ENCODE peak calls at places on chromosomes 4 and X, in four cellular contexts. D, X, K and H are unnamed samples.

GRCh38 chr4:87961993-87962791 is 13.3 kb upstream of the SPP1 start:
- DNase-seq in D (no peak), X (no peak), K (no peak), H (no peak)

GRCh38 chr4:7635435-7635834 is 200.7 kb upstream of the PSAPL1 start:
- DNase-seq in D (no peak), X (no peak), K (no peak), H (no peak)

GRCh38 chr4:68132342-68132741 is 2.7 kb upstream of the TMPRSS11F start:
- DNase-seq in D (no peak), X (no peak), K (no peak), H (no peak)

GRCh38 chr4:57103051-57103450 is 7.1 kb downstream of the IGFBP7 start:
- DNase-seq in D (peak; percentile 57), X (no peak), K (no peak), H (no peak)

GRCh38 chrX:129877401-129877800 is 28.6 kb upstream of the UTP14A start:
- DNase-seq in D (no peak), X (no peak), K (no peak), H (no peak)

GRCh38 chr4:152100378-152101201 is 339.8 kb upstream of the GATB start:
- DNase-seq in D (no peak), X (peak; percentile 85), K (no peak), H (no peak)

GRCh38 chr4:177005801-177006230 is 213.1 kb upstream of the VEGFC start:
- DNase-seq in D (no peak), X (no peak), K (no peak), H (no peak)

GRCh38 chr4:145939241-145939640 is 618 bp upstream of the ZNF827 start:
- DNase-seq in D (no peak), X (no peak), K (no peak), H (no peak)

GRCh38 chrX:85914431-85914830 is 132.9 kb downstream of the CHM start:
- DNase-seq in D (no peak), X (no peak), K (no peak), H (no peak)

GRCh38 chr4:101019941-101020401 is 327.4 kb downstream of the PPP3CA start:
- DNase-seq in D (no peak), X (no peak), K (no peak), H (no peak)

GRCh38 chr4:150173854-150174398 is 95.7 kb downstream of the DCLK2 start:
- DNase-seq in D (no peak), X (no peak), K (no peak), H (no peak)

GRCh38 chrX:143635915-143636314 is at the start of gene SLITRK4:
- DNase-seq in D (no peak), X (no peak), K (no peak), H (no peak)

GRCh38 chrX:143634701-143635442 is 1.0 kb downstream of the SLITRK4 start:
- DNase-seq in D (no peak), X (no peak), K (no peak), H (no peak)

GRCh38 chrX:143634373-143634685 is 1.6 kb downstream of the SLITRK4 start:
- DNase-seq in D (no peak), X (no peak), K (no peak), H (no peak)

GRCh38 chrX:143632625-143633387 is 3.1 kb downstream of the SLITRK4 start:
- DNase-seq in D (no peak), X (no peak), K (no peak), H (no peak)

GRCh38 chrX:143633530-143634372 is 2.1 kb downstream of the SLITRK4 start:
- DNase-seq in D (peak; percentile 53), X (no peak), K (no peak), H (no peak)
- TF ChIP-seq CTCF in D (no peak), X (no peak), K (no peak), H (no peak)

GRCh38 chr4:127783971-127784519 is 1.9 kb downstream of the HSPA4L start:
- DNase-seq in D (no peak), X (no peak), K (no peak), H (no peak)

GRCh38 chr4:127793528-127793927 is 11.4 kb downstream of the HSPA4L start:
- DNase-seq in D (no peak), X (no peak), K (no peak), H (no peak)

GRCh38 chr4:127783026-127783769 is 1.1 kb downstream of the HSPA4L start:
- DNase-seq in D (peak; percentile 57), X (peak; percentile 93), K (peak; percentile 69), H (peak; percentile 54)

GRCh38 chr4:127788517-127788916 is 6.4 kb downstream of the HSPA4L start:
- DNase-seq in D (no peak), X (no peak), K (no peak), H (no peak)
- TF ChIP-seq CTCF in D (no peak), X (no peak), K (peak; percentile 55), H (no peak)

GRCh38 chr4:105994061-105994460 is 98.8 kb downstream of the NPNT start:
- DNase-seq in D (no peak), X (no peak), K (no peak), H (no peak)

GRCh38 chr4:105992641-105993305 is 97.5 kb downstream of the NPNT start:
- DNase-seq in D (no peak), X (no peak), K (no peak), H (no peak)

GRCh38 chr4:105990933-105991332 is 95.7 kb downstream of the NPNT start:
- DNase-seq in D (peak; percentile 97), X (peak; percentile 89), K (no peak), H (peak; percentile 75)

GRCh38 chr4:105989411-105990242 is 94.4 kb downstream of the NPNT start:
- DNase-seq in D (no peak), X (no peak), K (no peak), H (peak; percentile 21)

GRCh38 chr4:105991726-105992125 is 96.5 kb downstream of the NPNT start:
- DNase-seq in D (no peak), X (no peak), K (peak; percentile 13), H (no peak)
- TF ChIP-seq CTCF in D (no peak), X (no peak), K (no peak), H (no peak)

GRCh38 chr4:148057425-148058020 is 325.6 kb downstream of the ARHGAP10 start:
- DNase-seq in D (no peak), X (no peak), K (no peak), H (no peak)

GRCh38 chr4:148055844-148056243 is 324.0 kb downstream of the ARHGAP10 start:
- DNase-seq in D (no peak), X (no peak), K (no peak), H (no peak)

GRCh38 chr4:148058160-148058859 is 326.4 kb downstream of the ARHGAP10 start:
- DNase-seq in D (no peak), X (no peak), K (no peak), H (no peak)

GRCh38 chr4:148054275-148054674 is 322.4 kb downstream of the ARHGAP10 start:
- DNase-seq in D (no peak), X (no peak), K (peak; percentile 92), H (no peak)

GRCh38 chr4:148056879-148057278 is 325.0 kb downstream of the ARHGAP10 start:
- DNase-seq in D (peak; percentile 72), X (peak; percentile 90), K (no peak), H (no peak)
- TF ChIP-seq CTCF in D (no peak), X (no peak), K (no peak), H (no peak)

GRCh38 chr4:19791422-19792113 is 460.1 kb upstream of the SLIT2 start:
- DNase-seq in D (no peak), X (no peak), K (no peak), H (no peak)
- TF ChIP-seq CTCF in D (no peak), X (no peak), K (peak; percentile 36), H (no peak)